ENCODE peak calls at places on chromosomes 12 and 14, in eight cellular contexts. W is kidney epithelial cell; U is cardiac muscle cell; D is testis; M is mammary epithelial cell; E is psoas muscle; R is CD8-positive, alpha-beta T cell; Y is fibroblast of the aortic adventitia. K is an unnamed sample.

GRCh38 chr14:36767603-36768281 is 106.1 kb downstream of the PAX9 start:
- DNase-seq in Y (no peak), R (no peak), U (no peak), W (no peak), M (peak), D (no peak), E (no peak), K (no peak)

GRCh38 chr12:13228579-13228978 is 32.1 kb downstream of the EMP1 start:
- DNase-seq in Y (no peak), M (no peak), E (no peak), D (no peak), U (no peak), R (no peak), W (no peak), K (no peak)

GRCh38 chr12:6272300-6273208 is 37.9 kb upstream of the PLEKHG6 start:
- DNase-seq in R (no peak), Y (no peak), W (peak), U (no peak), M (peak), E (no peak), D (no peak), K (no peak)

GRCh38 chr12:10720974-10721565 is 2.1 kb downstream of the YBX3 start:
- DNase-seq in R (no peak), M (no peak), U (no peak), D (no peak), E (no peak), Y (peak), W (no peak), K (no peak)

GRCh38 chr12:4151362-4152121 is 122.0 kb upstream of the CCND2 start:
- DNase-seq in D (no peak), W (no peak), R (no peak), U (no peak), E (no peak), Y (no peak), M (no peak), K (no peak)

GRCh38 chr12:121154793-121155375 is 22.2 kb downstream of the P2RX7 start:
- DNase-seq in E (no peak), M (no peak), D (no peak), R (no peak), Y (no peak), U (no peak), W (no peak), K (no peak)

GRCh38 chr14:104868060-104868740 is 3.1 kb downstream of the CEP170B start:
- DNase-seq in Y (no peak), M (no peak), R (no peak), E (peak), D (no peak), U (no peak), W (no peak), K (no peak)

GRCh38 chr12:117143008-117143532 is 43.9 kb upstream of the TESC start:
- DNase-seq in Y (no peak), E (peak), W (peak), M (no peak), U (no peak), R (no peak), D (no peak), K (no peak)

GRCh38 chr14:80215756-80216581 is 4.7 kb upstream of the DIO2 start:
- DNase-seq in U (no peak), W (no peak), M (no peak), R (no peak), Y (peak), E (peak), D (no peak), K (no peak)

GRCh38 chr14:27917896-27918295 is 848.7 kb upstream of the FOXG1 start:
- DNase-seq in E (no peak), Y (no peak), D (peak), M (no peak), R (no peak), U (no peak), W (no peak), K (no peak)

GRCh38 chr14:69882915-69883314 is 3.7 kb downstream of the SMOC1 start:
- DNase-seq in U (no peak), E (no peak), Y (no peak), R (no peak), D (no peak), W (no peak), M (no peak), K (no peak)

GRCh38 chr12:30546121-30546520 is 149.5 kb downstream of the IPO8 start:
- DNase-seq in D (no peak), W (no peak), Y (no peak), R (no peak), M (peak), E (no peak), U (no peak), K (no peak)

DNA sequence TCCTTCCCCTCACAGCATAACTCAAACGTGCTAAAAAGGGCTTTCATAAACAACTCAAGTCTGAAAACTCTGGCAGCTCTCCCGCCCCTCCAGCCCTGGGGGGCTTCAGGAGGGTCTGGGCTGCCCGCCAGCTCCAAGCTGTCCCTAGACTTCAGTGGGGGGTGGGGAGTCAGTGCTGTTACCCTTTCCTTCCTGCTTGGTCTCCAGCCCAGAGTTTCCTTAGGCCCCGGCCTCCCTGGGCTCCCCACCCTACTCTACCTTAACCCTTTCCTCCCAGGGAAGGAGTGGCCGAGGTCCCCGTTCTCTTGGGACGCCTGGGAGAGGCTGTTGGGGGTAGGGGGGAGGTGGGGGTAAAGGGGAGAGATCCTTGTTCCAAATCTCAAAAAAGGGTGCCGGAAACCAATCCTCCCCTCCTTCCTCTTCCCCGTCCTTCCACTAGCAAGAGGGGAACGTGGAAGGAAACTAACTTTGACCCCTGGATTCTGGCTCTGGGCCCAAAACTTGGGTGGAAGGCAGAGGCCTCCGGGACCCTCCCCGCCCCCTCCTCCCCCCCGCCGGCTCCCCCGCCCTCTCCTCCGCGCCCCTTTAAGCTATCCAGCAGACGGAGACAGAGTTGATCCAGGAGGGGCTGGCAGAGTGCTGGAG is 383 bp upstream of the NYNRIN start:
- DNase-seq in W (no peak), R (no peak), U (peak), Y (no peak), E (no peak), D (no peak), M (no peak), K (no peak)
- H3K4me3 ChIP-seq in W (peak), R (no peak), U (peak), Y (peak), E (peak), D (peak), M (peak), K (peak)

DNA sequence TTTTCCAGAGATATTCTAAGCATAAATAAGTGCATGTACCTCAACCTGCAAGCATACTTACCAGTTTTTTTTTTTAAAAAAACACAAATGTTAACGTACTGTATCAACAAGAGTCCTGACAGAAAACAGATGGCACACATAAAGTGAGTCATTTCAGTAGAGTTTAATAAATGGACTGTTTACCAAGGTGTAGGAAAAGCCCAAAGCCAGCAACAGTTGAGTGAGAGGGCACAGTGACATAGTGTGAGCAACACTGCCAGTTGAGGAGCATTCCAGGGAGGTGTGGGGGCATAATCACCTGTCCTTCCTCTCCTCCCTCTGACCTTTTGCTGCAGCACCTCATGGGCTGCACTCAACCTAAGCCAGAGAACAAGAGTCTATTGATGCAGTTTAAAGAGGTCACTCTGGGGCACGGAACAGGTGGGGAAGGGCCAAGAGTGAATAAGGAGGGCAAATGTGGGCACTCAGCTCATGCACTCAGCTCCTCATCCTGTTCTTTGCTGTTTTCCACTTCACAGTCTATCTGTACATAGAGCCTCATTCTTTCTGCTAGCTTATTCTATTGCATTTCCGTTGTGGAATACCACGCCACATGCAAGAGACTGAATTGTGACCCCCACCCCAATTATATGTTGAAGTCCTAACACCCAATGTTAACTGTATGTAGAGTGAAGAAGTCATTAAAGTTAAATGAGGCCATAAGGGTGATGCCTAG is 29.3 kb downstream of the DHRS2 start:
- DNase-seq in R (no peak), Y (no peak), U (no peak), W (no peak), D (no peak), E (no peak), M (no peak), K (no peak)
- TF ChIP-seq CTCF in R (no peak), Y (no peak), U (no peak), W (no peak), D (no peak), E (peak), M (no peak), K (no peak)

DNA sequence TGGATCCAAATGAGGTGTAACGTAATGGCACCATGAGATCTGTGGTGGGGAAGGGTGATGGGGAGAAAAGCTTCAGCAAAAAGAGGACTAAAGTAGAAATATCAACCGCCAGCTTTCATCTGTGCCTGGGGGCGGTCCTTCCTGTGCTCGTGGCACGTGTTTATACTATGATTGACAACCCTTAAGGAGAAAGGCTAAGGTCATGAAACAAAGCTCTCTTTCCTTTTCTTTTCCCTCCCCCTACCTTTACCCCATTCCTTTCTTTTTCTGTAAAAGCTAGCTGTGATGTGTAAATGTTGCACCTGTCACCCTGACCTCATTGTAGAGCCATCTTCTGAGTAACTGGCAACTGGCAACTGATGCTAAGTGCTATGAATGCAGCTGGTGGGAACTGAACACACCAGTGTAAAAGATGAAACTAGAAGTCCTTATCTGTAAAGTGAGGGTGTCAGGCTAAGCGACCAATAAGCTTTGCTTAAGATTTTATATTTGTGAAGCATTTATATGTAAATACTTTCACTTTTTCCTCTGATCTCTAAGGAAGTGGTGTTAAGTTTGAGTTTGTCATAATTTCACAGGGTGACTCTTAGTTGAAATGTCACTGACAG is 102.8 kb upstream of the BCAT1 start:
- DNase-seq in U (no peak), E (no peak), Y (no peak), D (no peak), W (no peak), M (no peak), R (peak), K (no peak)
- H3K4me3 ChIP-seq in U (no peak), E (peak), Y (no peak), D (no peak), W (no peak), M (no peak), R (peak), K (no peak)

GRCh38 chr12:119020377-119021360 is 39.3 kb downstream of the SRRM4 start:
- DNase-seq in U (peak), D (peak), Y (no peak), R (no peak), M (no peak), E (no peak), W (no peak), K (no peak)
- TF ChIP-seq CTCF in U (no peak), D (peak), Y (no peak), R (no peak), M (no peak), E (no peak), W (peak), K (no peak)

DNA sequence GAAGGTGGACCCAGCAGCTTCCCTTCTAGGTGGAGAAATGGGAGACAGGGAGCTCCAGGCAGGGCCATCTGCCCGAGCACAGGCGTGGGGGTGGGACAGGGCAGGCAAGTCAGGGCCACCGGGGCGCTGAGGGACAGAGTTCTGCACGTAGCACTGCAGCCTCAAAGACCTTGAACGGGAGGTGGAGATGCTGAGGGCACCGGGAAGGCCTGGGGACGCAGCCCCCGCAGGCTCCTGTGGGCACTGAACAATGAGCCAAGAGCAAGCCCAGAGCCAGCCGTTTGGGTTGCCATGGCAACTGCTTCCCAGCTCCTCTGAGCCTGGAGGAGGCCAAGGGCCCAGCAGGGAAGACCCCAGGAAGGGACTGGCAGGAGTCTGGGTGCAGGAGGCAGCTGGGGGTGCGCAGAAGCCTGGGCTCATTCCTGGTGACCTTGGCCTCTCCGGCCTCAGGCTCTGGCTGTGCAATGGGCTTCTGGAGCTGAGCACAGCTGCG is 3.4 kb downstream of the LBHD2 start:
- DNase-seq in R (peak), W (no peak), M (no peak), U (no peak), D (peak), Y (no peak), E (peak), K (no peak)
- H3K4me3 ChIP-seq in R (no peak), W (no peak), M (no peak), U (no peak), D (no peak), Y (no peak), E (no peak), K (no peak)

K was measured in AG04449.